ENCODE peak calls at places on chromosomes 16 and 17, in eight cellular contexts. H is fibroblast of villous mesenchyme, A is transverse colon, S is chondrocyte, C is AG09319, P is GM13976, V is bronchial epithelial cell, E is tibial artery. J is an unnamed sample.
A peak's percentile ranks its signal among the peaks of the same experiment; 100 is the strongest.

GRCh38 chr16:77306050-77306616 is 106.9 kb downstream of the SYCE1L start:
- DNase-seq in V (no peak), P (no peak), S (no peak), H (peak; percentile 58), A (no peak), E (no peak), C (no peak), J (no peak)

GRCh38 chr17:72386619-72387237 is 265.9 kb downstream of the SOX9 start:
- DNase-seq in V (no peak), P (no peak), C (no peak), A (no peak), S (no peak), H (peak; percentile 56), E (no peak), J (no peak)

GRCh38 chr17:44213403-44214229 is 5.9 kb downstream of the UBTF start:
- DNase-seq in H (no peak), C (no peak), V (no peak), E (no peak), S (no peak), A (no peak), P (no peak), J (no peak)

GRCh38 chr16:12583237-12583897 is 220.3 kb downstream of the CPPED1 start:
- DNase-seq in A (no peak), H (no peak), S (no peak), E (no peak), C (no peak), P (no peak), V (no peak), J (no peak)

GRCh38 chr16:29745126-29745852 is 501 bp downstream of the C16orf54 start:
- DNase-seq in E (no peak), P (peak; percentile 83), S (no peak), H (no peak), A (peak; percentile 31), C (no peak), V (no peak), J (no peak)

GRCh38 chr16:59164461-59164860 is 430.3 kb upstream of the GOT2 start:
- DNase-seq in S (no peak), P (no peak), V (no peak), C (no peak), A (no peak), H (no peak), E (no peak), J (no peak)

GRCh38 chr17:9905078-9905415 is at the start of gene RCVRN:
- DNase-seq in C (no peak), P (no peak), A (no peak), E (no peak), S (no peak), H (no peak), V (no peak), J (no peak)

GRCh38 chr17:50564916-50565315 is 4.4 kb downstream of the CACNA1G start:
- DNase-seq in C (peak; percentile 83), V (no peak), A (peak; percentile 48), H (peak; percentile 54), S (no peak), P (no peak), E (peak; percentile 88), J (peak; percentile 76)

GRCh38 chr17:1829189-1829578 is 518 bp downstream of the SMYD4 start:
- DNase-seq in S (no peak), V (no peak), H (peak; percentile 17), C (no peak), P (no peak), A (peak; percentile 38), E (no peak), J (peak; percentile 14)

GRCh38 chr17:65049085-65049756 is 7.3 kb downstream of the GNA13 start:
- DNase-seq in V (no peak), S (no peak), A (no peak), P (no peak), C (no peak), E (no peak), H (no peak), J (no peak)

GRCh38 chr16:57541754-57542435 is 548 bp upstream of the ADGRG5 start:
- DNase-seq in S (no peak), H (no peak), C (no peak), A (no peak), P (peak; percentile 9), E (no peak), V (no peak), J (no peak)

GRCh38 chr16:57540906-57541753 is 1.3 kb upstream of the ADGRG5 start:
- DNase-seq in P (peak; percentile 7), A (no peak), S (no peak), C (no peak), H (no peak), E (no peak), V (peak; percentile 71), J (no peak)

GRCh38 chr16:57538235-57538711 is 1.9 kb upstream of the CCDC102A start:
- DNase-seq in A (no peak), C (no peak), S (no peak), P (peak; percentile 34), H (no peak), V (no peak), E (no peak), J (no peak)

GRCh38 chr16:57539072-57539796 is 2.9 kb upstream of the CCDC102A start:
- DNase-seq in H (no peak), V (peak; percentile 48), S (no peak), A (no peak), E (no peak), C (no peak), P (peak; percentile 63), J (no peak)

GRCh38 chr16:57540387-57540786 is 2.1 kb upstream of the ADGRG5 start:
- DNase-seq in S (no peak), E (no peak), H (no peak), P (no peak), V (no peak), A (no peak), C (no peak), J (no peak)
- TF ChIP-seq CTCF in S (no peak), E (no peak), H (no peak), P (no peak), V (no peak), A (no peak), C (no peak), J (no peak)

GRCh38 chr17:37417852-37418251 is 11.2 kb downstream of the TADA2A start:
- DNase-seq in P (no peak), E (no peak), V (peak; percentile 75), C (no peak), S (no peak), A (no peak), H (no peak), J (no peak)

GRCh38 chr17:37410357-37410756 is 3.7 kb downstream of the TADA2A start:
- DNase-seq in S (no peak), C (no peak), A (no peak), P (no peak), E (no peak), V (no peak), H (no peak), J (no peak)

DNA sequence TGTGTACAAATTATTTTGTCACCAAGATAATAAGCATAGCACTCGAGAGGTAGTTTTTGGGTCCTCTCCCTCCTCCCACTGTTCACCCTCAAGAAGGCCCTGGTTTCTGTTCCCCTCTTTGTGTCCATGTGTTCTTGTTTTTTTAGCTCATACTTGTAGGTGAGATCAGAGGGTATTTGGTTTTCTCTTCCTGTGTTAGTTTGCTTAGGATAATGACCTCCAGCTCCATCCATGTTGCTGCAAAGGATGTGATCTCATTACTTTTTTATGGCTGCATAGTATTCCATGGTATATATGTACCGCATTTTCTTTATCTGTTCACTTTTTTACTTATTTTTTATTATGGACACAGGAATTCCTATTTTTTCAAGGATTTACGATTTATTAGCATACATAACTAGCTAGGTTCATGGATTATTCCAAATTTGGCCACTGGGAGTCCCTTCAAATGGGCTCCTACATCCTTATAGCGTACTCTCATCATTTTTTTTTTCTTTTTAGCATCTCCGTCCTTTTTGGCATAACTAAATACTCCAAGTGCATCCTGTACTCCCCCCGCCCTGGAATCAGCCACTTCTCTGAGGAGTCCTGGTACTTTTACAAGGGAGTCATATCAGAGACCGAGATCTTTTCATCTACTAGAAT is 7.3 kb downstream of the TADA2A start:
- DNase-seq in S (no peak), H (no peak), P (no peak), E (no peak), A (no peak), V (no peak), C (no peak), J (no peak)
- TF ChIP-seq CTCF in S (peak; percentile 63), H (peak; percentile 41), P (no peak), E (no peak), A (no peak), V (no peak), C (peak; percentile 13), J (peak; percentile 40)

GRCh38 chr16:78324649-78325274 is 225.3 kb downstream of the WWOX start:
- DNase-seq in C (no peak), A (no peak), H (peak; percentile 70), S (no peak), E (no peak), P (no peak), V (no peak), J (no peak)

GRCh38 chr16:78317871-78318270 is 218.4 kb downstream of the WWOX start:
- DNase-seq in H (no peak), E (no peak), A (no peak), C (no peak), P (no peak), S (no peak), V (no peak), J (no peak)

GRCh38 chr16:78325532-78325931 is 226.1 kb downstream of the WWOX start:
- DNase-seq in C (no peak), E (no peak), V (no peak), P (no peak), A (no peak), H (no peak), S (no peak), J (no peak)

GRCh38 chr16:78323315-78323714 is 223.9 kb downstream of the WWOX start:
- DNase-seq in S (no peak), C (no peak), V (no peak), P (no peak), A (no peak), H (no peak), E (no peak), J (no peak)

GRCh38 chr16:78321611-78322010 is 222.2 kb downstream of the WWOX start:
- DNase-seq in C (no peak), S (no peak), E (no peak), P (no peak), H (no peak), A (no peak), V (no peak), J (no peak)
- TF ChIP-seq CTCF in C (no peak), S (no peak), E (no peak), P (no peak), H (no peak), A (no peak), V (no peak), J (no peak)

DNA sequence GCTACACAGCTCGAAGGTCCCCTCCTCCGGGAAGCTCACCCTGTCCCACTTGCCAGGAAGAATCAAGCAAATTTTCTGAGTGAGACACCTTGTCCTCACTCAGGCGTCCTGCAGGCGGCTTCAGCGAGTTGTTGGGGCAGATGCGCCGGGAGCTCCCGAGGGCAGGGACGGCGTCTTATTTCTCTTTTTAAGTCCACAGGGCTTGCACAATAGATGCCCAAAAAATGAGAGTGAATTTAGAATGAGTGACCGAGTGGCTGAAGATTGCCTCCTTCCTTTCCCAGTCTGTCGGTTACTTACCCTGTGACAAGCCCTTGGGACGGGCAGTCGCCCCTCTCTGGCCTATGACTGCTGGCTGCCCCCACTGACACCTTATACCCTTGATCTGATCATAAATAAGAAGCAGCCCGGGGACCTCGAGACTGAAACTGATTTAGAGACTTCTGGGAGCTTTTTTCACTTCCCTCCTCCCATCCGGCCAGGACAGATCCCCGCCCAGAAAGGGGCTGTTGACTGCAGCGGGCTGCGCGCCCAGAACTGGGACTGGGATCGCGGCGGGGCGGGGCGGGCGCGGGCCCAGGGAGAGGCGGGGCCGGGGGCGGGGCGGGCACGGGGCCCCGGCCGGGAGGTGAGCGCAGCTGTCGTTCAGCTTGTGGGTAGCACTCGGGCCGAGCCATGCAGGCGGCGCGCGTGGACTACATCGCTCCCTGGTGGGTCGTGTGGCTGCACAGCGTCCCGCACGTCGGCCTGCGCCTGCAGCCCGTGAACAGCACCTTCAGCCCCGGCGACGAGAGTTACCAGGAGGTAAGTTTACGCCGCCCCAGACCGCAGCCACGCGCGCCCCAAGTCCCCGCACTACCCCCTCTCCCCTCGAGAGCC is at the start of gene TTYH2:
- DNase-seq in V (peak; percentile 64), A (peak; percentile 90), C (peak; percentile 61), E (peak; percentile 92), P (peak; percentile 87), S (no peak), H (peak; percentile 88), J (peak; percentile 87)
- TF ChIP-seq CTCF in V (peak; percentile 49), A (peak; percentile 38), C (peak; percentile 26), E (peak; percentile 33), P (peak; percentile 10), S (peak; percentile 64), H (peak; percentile 39), J (peak; percentile 27)

J was measured in fibroblast of pulmonary artery.